ENCODE peak calls at places on chromosomes 11 and 22, in six cellular contexts. L is IMR-90, F is neuronal stem cell, Y is mesenchymal stem cell, Q is H1, V is H9. R is an unnamed sample.

GRCh38 chr11:66011239-66011784 is 496 bp upstream of the CST6 start:
- DNase-seq in V (peak), Q (no peak), Y (peak), F (no peak), L (peak), R (peak)

GRCh38 chr11:65435981-65436411 is 13.4 kb downstream of the NEAT1 start:
- DNase-seq in Y (no peak), V (no peak), F (no peak), L (no peak), Q (peak), R (peak)

GRCh38 chr22:44381761-44382454 is 69.2 kb upstream of the SHISAL1 start:
- DNase-seq in Q (no peak), L (no peak), V (no peak), Y (no peak), F (no peak), R (no peak)

GRCh38 chr22:26949193-26949592 is 291.8 kb downstream of the MIAT start:
- DNase-seq in V (no peak), Q (no peak), L (peak), Y (peak), F (no peak), R (no peak)

GRCh38 chr11:19938051-19938856 is 222.0 kb downstream of the DBX1 start:
- DNase-seq in F (no peak), V (peak), Q (peak), L (peak), Y (peak), R (peak)

GRCh38 chr11:110471315-110471714 is 41.6 kb downstream of the FDX1 start:
- DNase-seq in F (no peak), Y (peak), L (peak), V (no peak), Q (no peak), R (no peak)

GRCh38 chr22:32590556-32590955 is 115.9 kb downstream of the FBXO7 start:
- DNase-seq in Y (peak), V (no peak), Q (no peak), L (peak), F (no peak), R (no peak)

GRCh38 chr11:84430661-84431060 is 1144.5 kb upstream of the CCDC90B start:
- DNase-seq in Y (no peak), L (no peak), F (no peak), V (peak), Q (no peak), R (no peak)

GRCh38 chr11:44972746-44973435 is 22.2 kb upstream of the TP53I11 start:
- DNase-seq in Q (no peak), F (no peak), L (no peak), Y (no peak), V (no peak), R (peak)

GRCh38 chr11:132125855-132126841 is 755.7 kb downstream of the NTM start:
- DNase-seq in V (peak), Q (peak), L (peak), Y (peak), F (peak), R (no peak)

GRCh38 chr11:74929431-74930363 is 19.2 kb downstream of the XRRA1 start:
- DNase-seq in V (peak), L (peak), F (peak), Q (peak), Y (peak), R (peak)

GRCh38 chr11:27717377-27717776 is 17.1 kb upstream of the BDNF start:
- DNase-seq in V (no peak), F (no peak), Y (peak), L (no peak), Q (no peak), R (no peak)

GRCh38 chr11:35303596-35304392 is 115.6 kb downstream of the SLC1A2 start:
- DNase-seq in F (no peak), V (no peak), Q (no peak), Y (peak), L (peak), R (peak)

GRCh38 chr11:114348200-114349191 is 51.8 kb downstream of the C11orf71 start:
- DNase-seq in Q (peak), V (peak), F (peak), L (peak), Y (peak), R (peak)

GRCh38 chr22:37226514-37226913 is 14.2 kb upstream of the SSTR3 start:
- DNase-seq in V (no peak), L (no peak), F (no peak), Q (no peak), Y (no peak), R (no peak)

GRCh38 chr11:40219401-40219800 is 1240.1 kb downstream of the LRRC4C start:
- DNase-seq in Y (peak), F (no peak), V (no peak), L (no peak), Q (no peak), R (no peak)

GRCh38 chr11:14249121-14249963 is 109.6 kb downstream of the RRAS2 start:
- DNase-seq in Y (peak), Q (peak), V (peak), L (peak), F (peak), R (peak)

GRCh38 chr11:68684385-68685356 is at the start of gene GAL:
- DNase-seq in L (no peak), V (peak), Q (no peak), F (no peak), Y (peak), R (peak)

GRCh38 chr11:103733889-103734288 is 302.6 kb upstream of the DDI1 start:
- DNase-seq in Q (no peak), V (no peak), L (no peak), Y (no peak), F (no peak), R (no peak)

GRCh38 chr11:57312511-57313021 is 12.2 kb downstream of the TNKS1BP1 start:
- DNase-seq in F (no peak), L (no peak), Y (no peak), Q (no peak), V (no peak), R (no peak)

GRCh38 chr22:27602390-27602789 is 199.2 kb downstream of the MN1 start:
- DNase-seq in Y (no peak), L (no peak), V (peak), F (no peak), Q (no peak), R (no peak)

GRCh38 chr11:126499124-126499752 is 143.8 kb downstream of the ST3GAL4 start:
- DNase-seq in F (no peak), V (no peak), Y (no peak), L (no peak), Q (no peak), R (no peak)

GRCh38 chr11:91804057-91804456 is 420.6 kb upstream of the FAT3 start:
- DNase-seq in Q (peak), L (no peak), V (peak), Y (peak), F (no peak), R (peak)

GRCh38 chr11:78212586-78213371 is 24.1 kb downstream of the USP35 start:
- DNase-seq in F (no peak), V (no peak), Y (no peak), Q (no peak), L (peak), R (no peak)

GRCh38 chr22:27734066-27734465 is 67.5 kb downstream of the MN1 start:
- DNase-seq in L (no peak), Q (no peak), F (no peak), Y (no peak), V (no peak), R (no peak)

GRCh38 chr11:130527648-130528300 is 79.3 kb downstream of the ADAMTS15 start:
- DNase-seq in V (no peak), F (no peak), Y (peak), Q (no peak), L (peak), R (no peak)

GRCh38 chr11:79069504-79069903 is 371.3 kb downstream of the TENM4 start:
- DNase-seq in V (no peak), L (no peak), F (no peak), Q (no peak), Y (no peak), R (no peak)

GRCh38 chr11:2803186-2804057 is 82.2 kb downstream of the CDKN1C start:
- DNase-seq in V (peak), Q (peak), L (no peak), F (no peak), Y (no peak), R (no peak)

GRCh38 chr11:133894956-133895549 is 49.7 kb upstream of the SPATA19 start:
- DNase-seq in V (peak), L (no peak), Q (peak), F (no peak), Y (no peak), R (peak)

GRCh38 chr22:37739000-37739399 is 42.2 kb downstream of the TRIOBP start:
- DNase-seq in Y (peak), L (peak), V (no peak), Q (no peak), F (no peak), R (no peak)

GRCh38 chr11:28924007-28924406 is 815.8 kb downstream of the METTL15 start:
- DNase-seq in F (no peak), L (no peak), V (no peak), Y (no peak), Q (no peak), R (no peak)

GRCh38 chr22:30114356-30114755 is 34.1 kb downstream of the HORMAD2 start:
- DNase-seq in F (no peak), V (no peak), Y (peak), L (peak), Q (no peak), R (no peak)

GRCh38 chr11:94511932-94512781 is at the start of gene C11orf97:
- DNase-seq in Q (peak), L (peak), F (peak), V (peak), Y (peak), R (peak)
- H3K23ac ChIP-seq in Q (no peak), L (no peak), F (no peak), V (no peak), Y (peak), R (no peak)

GRCh38 chr22:19855504-19856409 is 1.1 kb upstream of the GNB1L start:
- DNase-seq in V (peak), F (no peak), Y (peak), Q (no peak), L (peak), R (peak)
- H3K23ac ChIP-seq in V (no peak), F (peak), Y (peak), Q (no peak), L (peak), R (no peak)

GRCh38 chr11:122486793-122487495 is 168.6 kb upstream of the UBASH3B start:
- DNase-seq in F (peak), Y (peak), L (peak), Q (peak), V (peak), R (peak)
- H3K23ac ChIP-seq in F (no peak), Y (no peak), L (no peak), Q (no peak), V (no peak), R (no peak)

DNA sequence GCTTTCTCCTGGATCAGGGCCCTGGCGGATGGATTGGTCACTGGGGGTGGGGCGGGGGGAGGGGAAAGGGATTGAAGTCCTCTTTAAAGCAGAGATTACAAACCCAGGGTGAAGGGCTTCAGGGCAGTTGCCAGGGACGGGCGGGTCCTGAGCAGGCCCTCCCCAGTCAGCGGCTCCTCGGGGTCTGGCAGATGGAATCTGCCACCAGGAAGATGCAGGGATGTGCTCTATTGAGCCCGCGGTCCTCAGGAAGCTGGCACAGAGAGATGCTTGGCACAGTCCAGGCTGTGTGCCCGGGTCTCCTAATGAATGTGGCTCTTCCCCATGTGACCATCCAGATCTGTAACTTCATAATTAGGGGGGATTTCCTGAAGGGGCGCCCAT is 33.5 kb downstream of the MACROD1 start:
- DNase-seq in Q (no peak), F (no peak), V (no peak), L (no peak), Y (no peak), R (no peak)
- H3K23ac ChIP-seq in Q (no peak), F (no peak), V (no peak), L (no peak), Y (no peak), R (no peak)

R was measured in trophoblast cell.